ENCODE peak calls at places on chromosome X, in four cellular contexts. One of them, this sample, is unnamed.

GRCh38 chrX:135389717-135390116 is 32.0 kb upstream of the SMIM10L2A start:
- DNase-seq in IMR-90: no peak
- DNase-seq in CD8-positive, alpha-beta T cell: no peak
- DNase-seq in lower lobe of right lung: no peak
- DNase-seq in this sample: no peak

GRCh38 chrX:115047715-115048114 is 30.3 kb upstream of the IL13RA2 start:
- DNase-seq in IMR-90: no peak
- DNase-seq in CD8-positive, alpha-beta T cell: no peak
- DNase-seq in lower lobe of right lung: no peak
- DNase-seq in this sample: no peak

GRCh38 chrX:2548731-2549423 is 48.1 kb upstream of the DHRSX start:
- DNase-seq in IMR-90: no peak
- DNase-seq in CD8-positive, alpha-beta T cell: no peak
- DNase-seq in lower lobe of right lung: no peak
- DNase-seq in this sample: no peak

GRCh38 chrX:130516123-130516522 is 114.3 kb downstream of the RBMX2 start:
- DNase-seq in IMR-90: no peak
- DNase-seq in CD8-positive, alpha-beta T cell: no peak
- DNase-seq in lower lobe of right lung: no peak
- DNase-seq in this sample: no peak

GRCh38 chrX:7941390-7942042 is 14.3 kb upstream of the PNPLA4 start:
- DNase-seq in IMR-90: peak; percentile 7
- DNase-seq in CD8-positive, alpha-beta T cell: no peak
- DNase-seq in lower lobe of right lung: no peak
- DNase-seq in this sample: no peak

GRCh38 chrX:14027511-14028019 is 2.1 kb downstream of the GEMIN8 start:
- DNase-seq in IMR-90: peak; percentile 86
- DNase-seq in CD8-positive, alpha-beta T cell: no peak
- DNase-seq in lower lobe of right lung: no peak
- DNase-seq in this sample: peak; percentile 59

GRCh38 chrX:74925210-74926088 is at the start of gene NEXMIF:
- DNase-seq in IMR-90: no peak
- DNase-seq in CD8-positive, alpha-beta T cell: no peak
- DNase-seq in lower lobe of right lung: peak; percentile 46
- DNase-seq in this sample: no peak

GRCh38 chrX:105636667-105637066 is 185.7 kb upstream of the NRK start:
- DNase-seq in IMR-90: no peak
- DNase-seq in CD8-positive, alpha-beta T cell: no peak
- DNase-seq in lower lobe of right lung: no peak
- DNase-seq in this sample: no peak

GRCh38 chrX:49176421-49177326 is 5.0 kb downstream of the PLP2 start:
- DNase-seq in IMR-90: no peak
- DNase-seq in CD8-positive, alpha-beta T cell: no peak
- DNase-seq in lower lobe of right lung: peak; percentile 56
- DNase-seq in this sample: no peak

GRCh38 chrX:97060019-97060418 is 176.3 kb downstream of the RPA4 start:
- DNase-seq in IMR-90: no peak
- DNase-seq in CD8-positive, alpha-beta T cell: no peak
- DNase-seq in lower lobe of right lung: no peak
- DNase-seq in this sample: no peak

GRCh38 chrX:17038681-17039161 is 92.3 kb downstream of the REPS2 start:
- DNase-seq in IMR-90: no peak
- DNase-seq in CD8-positive, alpha-beta T cell: no peak
- DNase-seq in lower lobe of right lung: no peak
- DNase-seq in this sample: no peak
- H3K27ac ChIP-seq in IMR-90: no peak overlapping the region
- H3K27ac ChIP-seq in CD8-positive, alpha-beta T cell: no peak overlapping the region
- H3K27ac ChIP-seq in lower lobe of right lung: no peak overlapping the region
- H3K27ac ChIP-seq in this sample: no peak overlapping the region

DNA sequence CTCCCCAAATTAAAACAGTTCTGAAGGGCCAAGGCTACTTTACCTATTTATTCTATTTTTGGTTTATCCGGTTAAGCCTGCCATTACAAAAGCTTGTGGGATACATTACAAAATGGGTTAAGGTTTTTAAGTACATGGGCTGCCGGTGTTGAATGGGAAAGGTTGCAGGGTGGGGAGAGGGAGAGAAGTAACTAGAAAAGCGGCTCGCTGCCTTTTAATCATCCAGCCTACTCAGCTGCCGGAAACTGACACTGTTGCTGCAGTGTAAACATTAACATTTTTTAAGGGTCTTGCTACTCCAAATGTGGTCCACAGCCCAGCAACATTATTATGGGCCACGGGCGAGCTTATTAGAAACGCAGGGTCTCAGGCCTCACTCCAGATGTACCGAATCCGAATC is 1.5 kb upstream of the IL1RAPL1 start:
- DNase-seq in IMR-90: no peak
- DNase-seq in CD8-positive, alpha-beta T cell: no peak
- DNase-seq in lower lobe of right lung: no peak
- DNase-seq in this sample: no peak
- H3K4me3 ChIP-seq in IMR-90: peak overlapping the region; percentile 63
- H3K4me3 ChIP-seq in CD8-positive, alpha-beta T cell: no peak overlapping the region
- H3K4me3 ChIP-seq in lower lobe of right lung: no peak overlapping the region
- H3K4me3 ChIP-seq in this sample: no peak overlapping the region

DNA sequence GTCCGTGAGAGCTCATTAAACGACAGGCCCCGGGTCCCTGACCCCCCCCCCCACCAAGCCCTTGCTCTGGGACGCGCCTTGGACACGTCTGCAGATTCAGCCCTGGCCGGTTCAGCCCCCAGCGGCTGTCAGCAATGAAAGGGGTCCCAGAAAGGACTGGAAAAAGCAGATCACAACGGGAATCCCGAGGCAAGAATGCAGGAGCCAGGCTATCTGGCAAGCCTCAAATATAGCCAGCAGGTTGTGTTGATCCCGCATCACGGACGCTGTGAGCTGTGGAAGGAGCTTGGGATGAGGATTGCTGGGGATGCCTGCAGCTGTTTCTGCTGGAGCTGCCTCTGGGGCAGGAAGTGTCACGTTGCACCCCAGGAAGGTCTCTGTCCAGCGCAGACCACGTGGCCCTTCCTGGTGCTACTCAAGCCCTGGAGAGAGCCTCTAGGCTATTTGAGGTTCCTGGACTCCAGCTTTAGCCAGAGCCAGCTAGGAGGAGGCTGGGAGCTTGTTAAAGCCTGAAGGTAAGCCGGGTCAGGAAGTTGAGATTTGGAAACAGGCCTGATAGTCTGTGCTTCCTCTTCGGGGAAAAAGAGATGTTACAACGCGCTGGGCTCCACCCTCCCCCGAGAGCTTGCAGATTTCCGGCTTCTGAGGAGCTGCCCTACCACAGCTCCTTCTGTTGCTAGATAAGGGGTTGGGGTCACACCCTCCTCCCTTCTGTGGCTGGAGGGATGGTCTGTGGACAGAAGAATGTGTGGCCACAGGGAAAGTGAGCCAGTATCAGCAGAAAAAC is 19.3 kb upstream of the CSF2RA start:
- DNase-seq in IMR-90: no peak
- DNase-seq in CD8-positive, alpha-beta T cell: peak; percentile 51
- DNase-seq in lower lobe of right lung: peak; percentile 79
- DNase-seq in this sample: peak; percentile 90
- H3K27ac ChIP-seq in IMR-90: no peak overlapping the region
- H3K27ac ChIP-seq in CD8-positive, alpha-beta T cell: peak overlapping the region; percentile 55
- H3K27ac ChIP-seq in lower lobe of right lung: peak overlapping the region; percentile 80
- H3K27ac ChIP-seq in this sample: peak overlapping the region; percentile 36

DNA sequence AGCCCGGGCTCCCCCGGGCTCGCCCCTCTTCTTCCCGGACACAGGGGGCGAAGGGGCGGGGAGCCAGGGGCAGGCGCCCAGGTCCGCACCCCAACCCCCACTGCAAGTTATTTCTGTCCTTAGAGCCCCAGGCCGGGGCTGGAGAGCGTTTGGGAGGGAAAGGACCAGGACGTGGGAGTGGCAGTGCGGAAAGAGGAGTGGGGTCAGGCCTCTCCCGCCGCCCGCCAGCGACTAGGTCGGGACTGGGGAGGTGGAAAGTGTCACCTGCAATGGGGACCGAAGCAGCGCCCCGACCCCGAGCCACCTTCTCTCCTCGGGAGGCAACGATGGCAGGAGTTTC is 351 bp downstream of the CCDC160 start:
- DNase-seq in IMR-90: no peak
- DNase-seq in CD8-positive, alpha-beta T cell: no peak
- DNase-seq in lower lobe of right lung: no peak
- DNase-seq in this sample: no peak
- H3K4me3 ChIP-seq in IMR-90: peak overlapping the region; percentile 41
- H3K4me3 ChIP-seq in CD8-positive, alpha-beta T cell: no peak overlapping the region
- H3K4me3 ChIP-seq in lower lobe of right lung: peak overlapping the region; percentile 46
- H3K4me3 ChIP-seq in this sample: no peak overlapping the region

GRCh38 chrX:103329991-103330390 is at the start of gene TCEAL7:
- DNase-seq in IMR-90: peak; percentile 46
- DNase-seq in CD8-positive, alpha-beta T cell: no peak
- DNase-seq in lower lobe of right lung: no peak
- DNase-seq in this sample: no peak
- H3K27ac ChIP-seq in IMR-90: peak within 1 kb of the TSS; percentile 49
- H3K27ac ChIP-seq in CD8-positive, alpha-beta T cell: no peak within 1 kb of the TSS
- H3K27ac ChIP-seq in lower lobe of right lung: no peak within 1 kb of the TSS
- H3K27ac ChIP-seq in this sample: no peak within 1 kb of the TSS

DNA sequence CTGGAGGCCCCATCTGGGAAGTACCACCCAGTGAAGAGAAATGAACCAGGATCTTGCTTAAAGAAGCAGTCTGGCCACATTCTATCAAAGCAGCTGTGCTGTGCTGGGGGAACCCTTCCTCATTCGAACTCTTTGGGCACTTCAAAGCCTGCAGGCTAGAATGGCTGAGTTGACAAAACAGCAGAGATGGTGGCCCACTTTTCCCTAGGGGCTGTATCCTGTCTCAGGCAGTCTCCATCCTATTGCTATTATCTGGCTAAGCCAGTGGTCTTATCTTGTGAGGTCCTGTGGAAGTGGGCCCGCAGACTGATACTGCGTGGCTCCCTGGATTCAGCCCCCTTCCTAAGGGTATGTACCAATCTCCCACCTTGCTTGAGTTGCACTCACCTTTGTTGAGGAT is 114.3 kb downstream of the VSIG4 start:
- DNase-seq in IMR-90: no peak
- DNase-seq in CD8-positive, alpha-beta T cell: no peak
- DNase-seq in lower lobe of right lung: no peak
- DNase-seq in this sample: no peak
- H3K4me3 ChIP-seq in IMR-90: no peak overlapping the region
- H3K4me3 ChIP-seq in CD8-positive, alpha-beta T cell: no peak overlapping the region
- H3K4me3 ChIP-seq in lower lobe of right lung: no peak overlapping the region
- H3K4me3 ChIP-seq in this sample: no peak overlapping the region